ENCODE peak calls at places on chromosome 2, in ten cellular contexts. E, K, Q, R, O, U, F, P, T and W are unnamed samples.

GRCh38 chr2:109373791-109374547 is 239.8 kb downstream of the SEPTIN10 start:
- DNase-seq in P (no peak), O (no peak), E (no peak), U (no peak), Q (no peak), F (no peak), K (no peak), T (no peak), R (no peak), W (no peak)

GRCh38 chr2:221896505-221897151 is 324.5 kb upstream of the EPHA4 start:
- DNase-seq in U (peak), O (no peak), T (peak), P (no peak), E (no peak), K (peak), Q (peak), R (peak), F (no peak), W (peak)

GRCh38 chr2:21362101-21362500 is 238.3 kb downstream of the TDRD15 start:
- DNase-seq in P (no peak), K (peak), O (no peak), T (no peak), F (no peak), Q (no peak), U (no peak), R (no peak), E (no peak), W (no peak)

GRCh38 chr2:37013315-37013641 is 46.9 kb upstream of the STRN start:
- DNase-seq in R (no peak), P (no peak), T (no peak), E (no peak), Q (no peak), O (no peak), F (no peak), K (no peak), U (no peak), W (no peak)

GRCh38 chr2:45257820-45258219 is 248.6 kb upstream of the SIX2 start:
- DNase-seq in R (no peak), K (no peak), E (no peak), F (no peak), Q (no peak), T (no peak), U (no peak), O (no peak), P (no peak), W (no peak)

GRCh38 chr2:777546-777945 is 100.3 kb upstream of the TMEM18 start:
- DNase-seq in K (no peak), U (no peak), P (no peak), T (no peak), R (no peak), O (no peak), F (no peak), Q (no peak), E (no peak), W (no peak)

GRCh38 chr2:207483477-207483876 is 46.3 kb upstream of the CREB1 start:
- DNase-seq in E (no peak), O (no peak), Q (no peak), T (peak), U (no peak), F (no peak), R (no peak), P (peak), K (no peak), W (peak)

GRCh38 chr2:219877714-219878113 is 250.3 kb downstream of the SLC4A3 start:
- DNase-seq in O (no peak), U (no peak), R (no peak), T (no peak), F (no peak), P (no peak), Q (no peak), E (no peak), K (no peak), W (no peak)

GRCh38 chr2:63792523-63792922 is 49.2 kb upstream of the UGP2 start:
- DNase-seq in T (peak), K (peak), Q (peak), O (no peak), E (no peak), U (peak), R (peak), F (peak), P (peak), W (peak)

GRCh38 chr2:12556762-12557161 is 160.0 kb upstream of the TRIB2 start:
- DNase-seq in Q (no peak), F (no peak), K (peak), E (no peak), T (peak), U (peak), O (no peak), R (peak), P (peak), W (peak)

GRCh38 chr2:58702302-58702696 is 461.2 kb upstream of the FANCL start:
- DNase-seq in K (peak), U (no peak), P (no peak), E (no peak), Q (peak), T (peak), R (no peak), O (no peak), F (no peak), W (no peak)

GRCh38 chr2:47779416-47779790 is 3.5 kb upstream of the MSH6 start:
- DNase-seq in K (no peak), T (no peak), E (no peak), F (no peak), O (no peak), R (no peak), U (no peak), Q (no peak), P (no peak), W (no peak)

GRCh38 chr2:215137741-215138340 is 585 bp downstream of the ABCA12 start:
- DNase-seq in Q (no peak), E (no peak), U (no peak), R (peak), F (no peak), K (peak), T (peak), O (peak), P (no peak), W (peak)
- H3K4me3 ChIP-seq in Q (no peak), E (peak), U (no peak), R (no peak), F (no peak), K (peak), T (no peak), O (peak), P (peak), W (no peak)

DNA sequence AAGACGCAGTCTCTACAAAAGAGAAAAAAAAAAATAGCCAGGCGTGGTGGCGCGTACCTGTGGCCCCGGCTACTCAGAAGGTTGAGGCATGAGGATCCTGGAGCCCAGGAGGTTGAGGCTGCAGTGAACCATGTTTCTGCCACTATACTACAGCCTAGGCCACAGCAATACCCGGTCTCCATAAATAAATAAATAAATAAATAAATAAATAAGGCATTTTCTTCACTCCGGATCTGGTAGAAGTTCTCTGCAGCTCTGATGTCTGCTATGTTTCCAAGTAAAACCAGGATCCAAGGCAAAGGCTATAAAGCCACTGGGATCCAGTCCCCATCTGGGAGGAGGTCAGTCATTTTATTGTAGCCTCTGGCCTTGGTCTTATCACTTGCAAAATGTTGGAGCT is 15.5 kb downstream of the NFE2L2 start:
- DNase-seq in U (no peak), K (no peak), F (no peak), O (no peak), Q (no peak), P (no peak), E (no peak), R (no peak), T (no peak), W (no peak)
- TF ChIP-seq CTCF in U (no peak), K (no peak), F (no peak), O (no peak), Q (no peak), P (no peak), E (no peak), R (no peak), T (no peak), W (no peak)

DNA sequence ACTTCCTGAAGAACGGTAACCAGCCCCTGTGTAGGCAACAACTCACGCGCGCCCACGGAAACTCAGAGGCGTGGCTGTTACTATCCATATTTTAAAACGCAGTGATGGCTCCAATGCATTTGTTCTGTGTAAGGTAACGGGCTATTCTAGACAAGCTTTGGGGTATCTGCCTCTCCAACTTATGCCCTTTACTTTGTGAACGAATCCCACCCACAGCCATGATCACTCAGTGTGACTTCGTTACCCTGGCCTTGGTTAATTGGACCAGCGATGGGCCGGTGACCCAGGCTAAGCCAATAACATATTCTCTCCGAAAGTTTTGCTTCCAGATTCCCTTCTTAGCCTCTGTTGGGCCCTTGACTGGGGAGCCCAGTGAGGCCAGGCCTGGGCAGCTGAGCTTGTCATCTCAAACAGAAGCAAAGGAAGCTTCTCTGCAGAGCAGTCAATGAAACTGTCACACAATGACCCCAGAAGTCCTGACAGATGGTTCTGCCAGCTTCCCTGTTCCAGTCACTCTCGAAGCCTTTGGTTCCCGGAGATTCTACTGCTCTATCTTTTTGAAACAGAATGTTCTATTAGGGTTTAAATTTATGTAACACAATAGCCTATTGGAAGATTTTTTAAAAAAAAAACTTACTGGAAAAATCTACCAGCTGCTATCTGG is 30.7 kb upstream of the ROCK2 start:
- DNase-seq in O (no peak), T (no peak), U (no peak), K (no peak), Q (no peak), F (no peak), E (no peak), P (no peak), R (no peak), W (no peak)
- H3K4me3 ChIP-seq in O (no peak), T (no peak), U (no peak), K (no peak), Q (no peak), F (peak), E (no peak), P (no peak), R (no peak), W (no peak)

GRCh38 chr2:62407838-62408589 is 98.0 kb downstream of the TMEM17 start:
- DNase-seq in P (no peak), Q (no peak), T (no peak), K (no peak), O (no peak), E (no peak), R (peak), F (no peak), U (no peak), W (no peak)

GRCh38 chr2:62409442-62409841 is 96.6 kb downstream of the TMEM17 start:
- DNase-seq in U (no peak), T (peak), R (no peak), Q (no peak), P (no peak), O (peak), E (no peak), F (no peak), K (peak), W (no peak)

GRCh38 chr2:62412347-62412742 is 93.7 kb downstream of the TMEM17 start:
- DNase-seq in K (peak), O (no peak), Q (no peak), P (no peak), R (no peak), E (no peak), U (peak), T (no peak), F (no peak), W (no peak)

GRCh38 chr2:62410926-62411456 is 95.0 kb downstream of the TMEM17 start:
- DNase-seq in R (no peak), Q (no peak), K (peak), T (no peak), U (no peak), P (no peak), E (no peak), O (no peak), F (no peak), W (peak)

GRCh38 chr2:62410015-62410453 is 96.0 kb downstream of the TMEM17 start:
- DNase-seq in O (peak), F (no peak), P (no peak), K (no peak), Q (no peak), T (no peak), R (no peak), U (no peak), E (no peak), W (no peak)
- TF ChIP-seq CTCF in O (peak), F (no peak), P (peak), K (peak), Q (peak), T (peak), R (no peak), U (peak), E (no peak), W (no peak)

DNA sequence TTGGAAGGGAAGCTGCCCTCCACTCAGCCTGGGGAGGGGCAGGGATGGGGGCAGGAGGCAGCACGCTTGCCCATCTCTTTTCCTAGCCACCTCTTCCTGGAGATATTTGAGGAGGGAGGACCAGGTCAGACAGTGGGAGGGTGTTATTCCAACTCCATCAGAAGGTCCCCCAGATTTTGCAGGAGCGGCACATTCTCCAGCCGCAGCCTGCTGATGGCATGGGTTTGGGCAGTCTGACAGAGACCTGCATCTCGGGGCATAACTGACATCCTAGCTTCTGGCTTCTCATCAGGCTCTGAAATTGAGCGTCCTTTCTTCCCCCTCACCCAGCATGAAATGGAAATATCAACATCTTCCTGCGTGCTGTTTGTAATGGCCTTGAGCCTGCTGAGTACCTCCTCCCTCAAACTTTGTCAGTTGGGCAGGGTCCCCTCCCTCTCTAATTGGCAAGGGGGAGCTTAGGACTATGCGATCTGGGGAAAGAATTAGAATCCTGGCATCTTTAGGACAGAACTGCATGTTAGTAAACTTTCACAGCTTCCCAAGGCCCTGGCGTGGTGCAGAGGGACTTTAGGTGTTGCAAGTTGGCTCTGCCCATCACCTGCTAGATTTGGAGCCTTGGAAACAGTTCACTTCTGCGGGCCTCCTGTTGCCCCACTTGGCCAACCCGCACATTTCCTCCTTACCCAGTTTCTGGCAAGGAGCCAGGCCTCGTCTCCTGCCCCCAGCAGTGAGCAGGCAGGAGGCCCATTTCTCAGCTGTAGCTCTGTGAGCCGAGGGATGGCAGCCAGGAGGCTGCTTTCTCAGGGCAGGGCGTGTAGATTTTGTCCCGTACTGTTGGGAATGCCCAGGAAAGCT is 2.2 kb downstream of the ITM2C start:
- DNase-seq in U (no peak), T (peak), F (no peak), E (no peak), K (no peak), O (no peak), R (peak), Q (no peak), P (no peak), W (peak)
- H3K4me3 ChIP-seq in U (peak), T (no peak), F (no peak), E (no peak), K (no peak), O (no peak), R (no peak), Q (no peak), P (no peak), W (no peak)